ENCODE peak calls at places on chromosomes 3 and 15, in nine cellular contexts. L is activated T-helper 1 cell treated with anti-CD3 and anti-CD28 coated beads, Interleukin-2, amount 50 U/mL, for 16 hours; B is bronchial epithelial cell; Z is suprapubic skin; K is neural crest cell; A is HT-29; Q is dorsolateral prefrontal cortex; E is HL-60; M is stomach. U is an unnamed sample.

GRCh38 chr3:41907330-41908073 is 54.4 kb downstream of the ULK4 start:
- DNase-seq in M (no peak), K (no peak), Z (no peak), E (no peak), B (peak), L (no peak), Q (no peak), A (no peak), U (no peak)

GRCh38 chr15:33506781-33507180 is 196.0 kb downstream of the RYR3 start:
- DNase-seq in B (peak), Z (no peak), Q (no peak), E (no peak), L (no peak), K (no peak), M (no peak), A (no peak), U (no peak)

GRCh38 chr3:37741644-37742043 is 120.0 kb upstream of the CTDSPL start:
- DNase-seq in A (peak), Q (no peak), M (peak), Z (no peak), B (peak), K (no peak), L (no peak), E (peak), U (no peak)

GRCh38 chr3:28088811-28089526 is 152.4 kb upstream of the CMC1 start:
- DNase-seq in Q (no peak), Z (no peak), L (no peak), B (no peak), K (no peak), A (no peak), E (no peak), M (no peak), U (no peak)

GRCh38 chr3:149299938-149300791 is 33.3 kb downstream of the TM4SF18 start:
- DNase-seq in B (peak), K (no peak), Z (no peak), Q (no peak), E (peak), L (no peak), M (peak), A (peak), U (no peak)

GRCh38 chr15:86296762-86297161 is 217.1 kb downstream of the AGBL1 start:
- DNase-seq in A (no peak), Z (no peak), B (no peak), Q (no peak), M (no peak), K (no peak), E (no peak), L (no peak), U (no peak)

GRCh38 chr3:72487078-72487765 is 361.0 kb downstream of the SHQ1 start:
- DNase-seq in B (peak), A (peak), Q (no peak), K (no peak), Z (peak), M (peak), E (no peak), L (no peak), U (peak)

GRCh38 chr3:4720316-4721075 is 227.3 kb downstream of the ITPR1 start:
- DNase-seq in L (no peak), E (peak), B (peak), M (peak), Z (no peak), Q (no peak), K (no peak), A (peak), U (peak)

GRCh38 chr15:100862162-100862561 is 17.5 kb upstream of the ALDH1A3 start:
- DNase-seq in K (no peak), M (no peak), A (no peak), B (no peak), L (no peak), Q (no peak), E (no peak), Z (no peak), U (no peak)

GRCh38 chr3:170171563-170171962 is 10.0 kb downstream of the PHC3 start:
- DNase-seq in A (no peak), Z (no peak), B (no peak), M (no peak), E (no peak), K (no peak), Q (no peak), L (no peak), U (no peak)

GRCh38 chr3:198113219-198114053 is 153.4 kb downstream of the LMLN start:
- DNase-seq in L (no peak), M (no peak), Z (no peak), B (no peak), A (no peak), Q (no peak), K (peak), E (no peak), U (peak)

GRCh38 chr15:27070816-27071215 is 99.8 kb downstream of the GABRG3 start:
- DNase-seq in K (no peak), E (no peak), A (no peak), L (no peak), Q (no peak), M (no peak), B (no peak), Z (no peak), U (no peak)

GRCh38 chr3:120177151-120177550 is 82.9 kb upstream of the GSK3B start:
- DNase-seq in K (peak), Z (no peak), Q (no peak), L (no peak), B (peak), A (no peak), E (no peak), M (no peak), U (peak)

GRCh38 chr15:98931001-98931400 is 76.6 kb downstream of the PGPEP1L start:
- DNase-seq in A (no peak), L (no peak), Z (no peak), K (no peak), E (no peak), B (no peak), Q (no peak), M (no peak), U (no peak)

GRCh38 chr3:100205161-100205560 is 55.6 kb upstream of the TBC1D23 start:
- DNase-seq in B (no peak), K (no peak), E (no peak), M (no peak), Z (no peak), A (no peak), Q (no peak), L (no peak), U (no peak)

GRCh38 chr3:23202203-23202920 is 765 bp upstream of the UBE2E2 start:
- DNase-seq in B (peak), K (no peak), A (peak), M (peak), E (peak), Q (peak), L (no peak), Z (peak), U (no peak)

GRCh38 chr3:99741588-99741987 is 76.1 kb upstream of the CMSS1 start:
- DNase-seq in M (no peak), A (no peak), L (no peak), B (no peak), E (no peak), Q (no peak), Z (no peak), K (no peak), U (no peak)

GRCh38 chr15:101219441-101219840 is 32.4 kb downstream of the CHSY1 start:
- DNase-seq in K (no peak), M (no peak), E (no peak), Q (no peak), Z (no peak), L (no peak), A (no peak), B (no peak), U (no peak)

GRCh38 chr15:82103500-82103899 is 57.7 kb upstream of the MEX3B start:
- DNase-seq in A (no peak), K (no peak), Z (no peak), E (no peak), B (no peak), M (no peak), Q (no peak), L (no peak), U (no peak)

GRCh38 chr3:140370686-140371085 is 307.2 kb upstream of the TRIM42 start:
- DNase-seq in M (no peak), L (no peak), K (no peak), A (no peak), B (no peak), Z (no peak), Q (no peak), E (no peak), U (no peak)

GRCh38 chr15:62737551-62737950 is 305.0 kb upstream of the TPM1 start:
- DNase-seq in E (no peak), L (no peak), M (no peak), Z (no peak), A (no peak), B (no peak), Q (no peak), K (no peak), U (no peak)

GRCh38 chr3:2876362-2876761 is 233.8 kb downstream of the IL5RA start:
- DNase-seq in A (no peak), Q (no peak), M (no peak), E (no peak), B (no peak), K (no peak), L (no peak), Z (no peak), U (no peak)

GRCh38 chr3:63753567-63753966 is 65.5 kb upstream of the C3orf49 start:
- DNase-seq in Q (no peak), A (peak), K (no peak), M (no peak), E (no peak), B (peak), Z (no peak), L (no peak), U (no peak)

GRCh38 chr15:49832421-49832980 is 211.7 kb downstream of the DTWD1 start:
- DNase-seq in Z (no peak), Q (no peak), K (no peak), E (peak), L (no peak), M (no peak), B (peak), A (peak), U (peak)

GRCh38 chr3:139132976-139133375 is 88.3 kb upstream of the PRR23C start:
- DNase-seq in B (no peak), Z (no peak), E (no peak), L (no peak), K (no peak), A (no peak), M (no peak), Q (no peak), U (no peak)

GRCh38 chr3:31567036-31567435 is 34.3 kb downstream of the STT3B start:
- DNase-seq in K (no peak), B (no peak), L (no peak), E (no peak), A (peak), M (no peak), Z (no peak), Q (no peak), U (no peak)

GRCh38 chr3:143849854-143850549 is 1.7 kb upstream of the SLC9A9 start:
- DNase-seq in E (no peak), A (no peak), Z (no peak), L (no peak), B (peak), K (no peak), Q (no peak), M (no peak), U (no peak)

GRCh38 chr3:105435277-105435676 is 68.6 kb downstream of the ALCAM start:
- DNase-seq in A (no peak), K (no peak), Q (no peak), L (no peak), B (no peak), Z (no peak), E (no peak), M (no peak), U (no peak)

GRCh38 chr15:93088200-93088980 is 621 bp downstream of the RGMA start:
- DNase-seq in L (no peak), A (no peak), M (no peak), E (peak), Q (no peak), B (no peak), Z (no peak), K (peak), U (peak)

GRCh38 chr3:155956508-155957411 is 86.3 kb downstream of the GMPS start:
- DNase-seq in K (no peak), Q (no peak), M (no peak), Z (no peak), E (no peak), L (no peak), B (no peak), A (no peak), U (no peak)

GRCh38 chr15:48406911-48407310 is 75.7 kb downstream of the DUT start:
- DNase-seq in E (no peak), K (no peak), Q (no peak), L (no peak), Z (no peak), B (no peak), A (no peak), M (no peak), U (no peak)

GRCh38 chr3:183555541-183556081 is at the start of gene KLHL6:
- DNase-seq in Z (no peak), M (peak), L (peak), B (no peak), A (no peak), K (no peak), Q (no peak), E (peak), U (peak)

U was measured in kidney.